ENCODE peak calls at places on chromosomes 13 and 19, in seven cellular contexts. M is choroid plexus epithelial cell; Y is tibial nerve; B is CD8-positive, alpha-beta T cell; N is CD4-positive, alpha-beta T cell; U is colonic mucosa; H is fibroblast of lung. V is an unnamed sample.

GRCh38 chr19:29667941-29668340 is 2.7 kb downstream of the PLEKHF1 start:
- DNase-seq in M (no peak), Y (no peak), B (peak), N (peak), U (no peak), H (no peak), V (no peak)

GRCh38 chr13:42883771-42884170 is 102.4 kb downstream of the FAM216B start:
- DNase-seq in M (peak), Y (no peak), B (no peak), N (no peak), U (peak), H (peak), V (no peak)

GRCh38 chr19:2607712-2608601 is 94.5 kb downstream of the GNG7 start:
- DNase-seq in M (no peak), Y (no peak), B (peak), N (peak), U (no peak), H (no peak), V (no peak)

GRCh38 chr13:75489502-75490263 is 7.7 kb upstream of the TBC1D4 start:
- DNase-seq in M (peak), Y (no peak), B (no peak), N (no peak), U (peak), H (peak), V (no peak)

GRCh38 chr13:21964686-21965085 is 293.8 kb downstream of the FGF9 start:
- DNase-seq in M (no peak), Y (no peak), B (no peak), N (no peak), U (no peak), H (no peak), V (no peak)

GRCh38 chr13:110553417-110553816 is 8.1 kb downstream of the RAB20 start:
- DNase-seq in M (no peak), Y (no peak), B (no peak), N (no peak), U (no peak), H (no peak), V (no peak)

GRCh38 chr19:49019242-49019932 is 2.5 kb upstream of the LHB start:
- DNase-seq in M (peak), Y (peak), B (peak), N (peak), U (peak), H (no peak), V (no peak)

GRCh38 chr19:45428385-45429231 is 4.9 kb upstream of the ERCC1 start:
- DNase-seq in M (peak), Y (no peak), B (no peak), N (no peak), U (no peak), H (peak), V (peak)

GRCh38 chr13:77416666-77417212 is 89.8 kb upstream of the MYCBP2 start:
- DNase-seq in M (no peak), Y (no peak), B (no peak), N (no peak), U (no peak), H (no peak), V (no peak)

GRCh38 chr13:110575322-110576069 is 14.0 kb upstream of the RAB20 start:
- DNase-seq in M (peak), Y (peak), B (no peak), N (no peak), U (no peak), H (peak), V (no peak)

GRCh38 chr13:44449999-44450821 is 76.6 kb downstream of the SERP2 start:
- DNase-seq in M (no peak), Y (no peak), B (no peak), N (no peak), U (no peak), H (no peak), V (no peak)

GRCh38 chr13:100674363-100674847 is at the start of gene TMTC4:
- DNase-seq in M (no peak), Y (no peak), B (no peak), N (no peak), U (no peak), H (no peak), V (no peak)

GRCh38 chr19:5403968-5404640 is 51.1 kb upstream of the ZNRF4 start:
- DNase-seq in M (peak), Y (peak), B (peak), N (peak), U (peak), H (peak), V (peak)

GRCh38 chr13:30998548-30999140 is 66.2 kb downstream of the TEX26 start:
- DNase-seq in M (peak), Y (no peak), B (no peak), N (no peak), U (no peak), H (peak), V (no peak)

GRCh38 chr13:26759156-26759906 is 1.3 kb downstream of the GPR12 start:
- DNase-seq in M (no peak), Y (no peak), B (no peak), N (no peak), U (no peak), H (no peak), V (no peak)

GRCh38 chr13:45243072-45243471 is 42.2 kb upstream of the KCTD4 start:
- DNase-seq in M (no peak), Y (no peak), B (no peak), N (no peak), U (peak), H (no peak), V (no peak)

GRCh38 chr19:40691421-40692211 is 1.2 kb upstream of the NUMBL start:
- DNase-seq in M (no peak), Y (no peak), B (no peak), N (no peak), U (no peak), H (peak), V (no peak)

GRCh38 chr19:43290568-43291359 is 21.4 kb upstream of the PSG9 start:
- DNase-seq in M (peak), Y (no peak), B (no peak), N (no peak), U (no peak), H (no peak), V (no peak)

GRCh38 chr13:79404985-79405384 is 1.1 kb downstream of the RBM26 start:
- DNase-seq in M (no peak), Y (no peak), B (no peak), N (no peak), U (no peak), H (peak), V (no peak)

GRCh38 chr19:52904052-52904451 is 6.6 kb upstream of the ZNF320 start:
- DNase-seq in M (no peak), Y (no peak), B (no peak), N (no peak), U (no peak), H (no peak), V (no peak)

GRCh38 chr13:75694742-75695141 is 58.6 kb downstream of the LMO7 start:
- DNase-seq in M (no peak), Y (no peak), B (no peak), N (no peak), U (no peak), H (no peak), V (no peak)

GRCh38 chr13:98484289-98485219 is 92.4 kb downstream of the STK24 start:
- DNase-seq in M (peak), Y (peak), B (peak), N (peak), U (peak), H (peak), V (peak)

DNA sequence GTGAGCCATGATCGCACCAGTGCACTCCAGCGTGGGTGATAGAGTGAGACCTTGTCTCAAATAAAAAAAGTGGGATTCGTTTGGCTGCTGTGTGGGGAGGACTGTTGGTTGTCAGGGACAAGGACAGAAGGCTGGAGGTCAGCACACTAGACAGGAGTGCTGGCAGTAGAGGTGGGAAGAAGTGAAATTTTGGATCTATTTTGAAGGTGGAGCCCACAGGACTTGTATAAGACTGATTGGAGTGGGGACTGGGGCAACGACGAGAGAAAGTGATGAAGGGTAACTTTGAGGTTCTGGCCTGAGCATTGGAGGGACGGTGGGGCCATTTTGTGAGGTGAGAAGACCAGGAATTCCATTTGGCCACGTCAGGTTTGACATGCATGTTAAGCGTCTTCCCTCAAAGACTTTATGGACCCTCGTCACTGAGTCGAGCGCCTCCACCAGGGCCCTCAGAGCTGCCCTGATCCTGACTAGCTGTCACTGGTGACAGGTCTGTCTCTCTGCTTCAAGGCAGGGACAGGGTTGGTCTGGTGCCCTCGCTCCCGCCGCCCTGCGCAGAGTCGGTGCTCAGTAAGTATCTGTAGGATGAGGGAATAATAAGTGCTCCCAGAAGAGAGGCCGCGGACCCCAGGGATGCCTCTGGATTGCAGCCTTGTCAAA is 673 bp downstream of the CTU1 start:
- DNase-seq in M (peak), Y (peak), B (no peak), N (no peak), U (no peak), H (peak), V (no peak)
- TF ChIP-seq CTCF in M (no peak), Y (no peak), B (no peak), N (no peak), U (no peak), H (no peak), V (no peak)

DNA sequence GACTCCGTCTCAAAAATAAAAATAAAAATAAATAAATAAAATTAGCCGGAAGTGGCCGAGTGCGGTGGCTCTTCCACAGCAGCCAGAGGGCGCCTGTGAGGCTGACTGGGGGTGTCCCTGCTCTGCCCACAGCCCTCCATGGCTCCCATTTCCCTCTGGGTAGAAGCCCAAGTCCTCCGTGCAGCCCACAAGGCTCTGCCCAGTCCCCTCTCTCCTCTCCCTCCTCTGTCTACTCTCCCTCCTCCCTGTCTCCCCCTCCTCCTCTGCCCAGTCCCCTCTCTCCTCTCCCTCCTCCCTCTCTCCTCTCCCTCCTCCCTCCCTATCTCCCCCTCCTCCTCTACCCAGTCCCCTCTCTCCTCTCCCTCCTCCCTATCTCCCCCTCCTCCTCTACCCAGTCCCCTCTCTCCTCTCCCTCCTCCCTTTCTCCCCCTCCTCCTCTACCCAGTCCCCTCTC is 20.4 kb downstream of the MISP start:
- DNase-seq in M (peak), Y (no peak), B (no peak), N (no peak), U (no peak), H (peak), V (no peak)
- TF ChIP-seq CTCF in M (peak), Y (peak), B (no peak), N (no peak), U (peak), H (peak), V (peak)

GRCh38 chr19:34134190-34135032 is 37.9 kb upstream of the LSM14A start:
- DNase-seq in M (peak), Y (peak), B (peak), N (peak), U (peak), H (peak), V (peak)
- TF ChIP-seq CTCF in M (no peak), Y (peak), B (no peak), N (no peak), U (no peak), H (no peak), V (no peak)

GRCh38 chr13:24860775-24861174 is 96.8 kb downstream of the RNF17 start:
- DNase-seq in M (no peak), Y (no peak), B (no peak), N (no peak), U (no peak), H (no peak), V (no peak)
- TF ChIP-seq CTCF in M (no peak), Y (no peak), B (no peak), N (no peak), U (no peak), H (no peak), V (no peak)

DNA sequence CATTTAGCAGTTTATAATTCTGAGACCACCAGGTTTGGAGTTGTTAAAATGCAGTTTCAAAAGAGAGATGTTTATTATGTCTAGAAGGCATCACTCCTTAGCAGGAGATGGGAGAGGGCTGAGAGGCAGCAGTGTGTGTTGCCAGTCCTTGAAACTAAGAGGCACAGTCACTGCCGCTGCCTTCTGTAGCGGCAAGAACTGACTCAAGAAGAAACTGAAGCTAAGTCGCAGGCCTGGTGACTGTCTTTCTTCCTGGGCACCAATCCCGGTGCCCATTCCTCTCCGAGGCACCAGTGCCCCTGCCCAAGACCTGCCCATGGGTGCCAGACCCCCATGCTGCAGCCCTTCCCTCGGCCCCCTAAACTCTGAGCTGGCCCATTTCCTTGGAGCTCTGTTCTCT is 20.1 kb downstream of the N4BP2L1 start:
- DNase-seq in M (no peak), Y (no peak), B (no peak), N (no peak), U (no peak), H (no peak), V (no peak)
- TF ChIP-seq CTCF in M (no peak), Y (no peak), B (no peak), N (no peak), U (no peak), H (no peak), V (no peak)

DNA sequence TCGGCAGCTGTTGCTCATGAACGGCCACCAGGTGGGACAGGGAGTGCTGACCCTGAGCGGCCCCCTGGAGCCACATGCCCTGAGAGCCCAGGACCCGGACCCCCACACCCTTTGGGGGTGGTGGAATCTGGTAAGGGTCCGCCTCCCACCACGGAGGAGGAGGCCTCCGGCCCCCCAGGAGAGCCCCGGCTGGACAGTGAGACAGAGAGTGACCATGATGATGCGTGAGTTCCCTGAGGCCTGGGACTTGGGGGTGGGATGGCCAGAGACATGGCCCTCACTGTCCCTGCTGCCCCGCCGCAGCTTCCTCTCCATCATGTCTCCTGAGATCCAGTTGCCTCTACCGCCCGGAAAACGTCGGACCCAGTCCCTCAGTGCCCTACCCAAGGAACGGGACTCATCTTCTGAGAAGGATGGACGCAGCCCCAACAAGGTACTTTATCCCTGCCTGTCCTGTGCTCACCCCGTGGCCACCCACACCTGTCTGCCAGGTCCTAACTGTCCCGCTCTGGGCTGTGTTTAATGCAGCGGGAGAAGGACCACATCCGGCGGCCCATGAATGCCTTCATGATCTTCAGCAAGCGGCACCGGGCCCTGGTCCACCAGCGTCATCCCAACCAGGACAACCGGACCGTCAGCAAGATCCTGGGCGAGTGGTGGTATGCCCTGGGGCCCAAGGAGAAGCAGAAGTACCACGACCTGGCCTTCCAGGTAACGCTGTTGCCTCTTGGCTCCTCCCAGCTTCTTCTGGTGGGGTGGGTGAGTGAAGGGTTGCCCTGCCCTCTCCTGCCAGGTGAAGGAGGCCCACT is 14.7 kb upstream of the PRR19 start:
- DNase-seq in M (no peak), Y (no peak), B (no peak), N (no peak), U (no peak), H (no peak), V (no peak)
- TF ChIP-seq CTCF in M (no peak), Y (no peak), B (no peak), N (no peak), U (no peak), H (no peak), V (no peak)

DNA sequence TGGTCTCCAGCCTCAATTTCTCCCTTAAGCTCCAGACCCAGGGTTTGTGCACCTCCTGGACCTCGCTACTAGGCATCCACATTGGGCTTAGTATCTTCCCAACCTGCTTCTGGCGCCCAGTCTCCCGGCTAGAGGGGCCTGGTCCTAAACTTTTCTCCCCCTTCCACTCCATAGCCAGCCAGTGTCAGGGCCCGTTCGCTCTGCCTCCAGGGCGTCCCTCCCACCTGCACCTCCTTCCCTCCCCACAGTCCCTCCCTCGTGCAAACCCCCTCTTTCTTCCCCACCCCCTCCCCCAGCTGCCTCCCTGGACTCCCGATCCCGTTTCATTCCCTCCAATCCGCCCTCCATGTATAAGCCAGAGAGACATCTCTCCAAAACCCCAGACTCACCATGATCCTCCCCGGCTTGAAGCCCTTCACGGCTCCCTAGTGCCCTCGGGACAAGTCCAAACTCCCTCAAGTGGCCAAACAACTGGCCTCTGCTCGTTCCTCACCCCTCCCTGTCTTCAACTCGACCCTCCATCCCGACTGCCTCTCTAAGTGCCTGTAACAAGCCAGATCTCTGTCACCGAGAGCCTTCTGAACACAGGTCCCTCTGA is 1.0 kb upstream of the SAMD4B start:
- DNase-seq in M (no peak), Y (no peak), B (no peak), N (no peak), U (peak), H (peak), V (peak)
- TF ChIP-seq CTCF in M (peak), Y (no peak), B (no peak), N (no peak), U (no peak), H (no peak), V (no peak)

DNA sequence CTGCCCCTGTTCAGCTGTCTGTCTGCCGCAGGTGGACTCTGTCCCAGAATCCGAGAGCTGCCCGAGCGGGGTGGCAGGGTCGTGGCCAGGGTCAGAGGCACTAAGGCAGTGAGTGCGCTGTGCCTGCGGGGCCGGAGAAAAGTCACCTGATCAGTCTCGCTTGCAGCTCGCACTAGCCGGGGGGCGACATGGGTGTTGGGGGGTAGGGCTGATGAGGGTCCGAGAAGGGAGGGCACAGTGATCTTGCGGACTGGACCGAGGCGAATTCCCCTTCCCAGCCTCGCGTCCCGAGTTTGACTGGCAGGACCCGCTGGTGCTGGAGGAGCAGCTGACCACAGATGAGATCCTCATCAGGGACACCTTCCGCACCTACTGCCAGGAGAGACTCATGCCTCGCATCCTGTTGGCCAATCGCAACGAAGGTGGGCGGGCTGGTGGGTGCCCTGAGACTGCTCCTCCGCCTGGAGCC is 627 bp downstream of the GCDH start:
- DNase-seq in M (no peak), Y (no peak), B (no peak), N (no peak), U (no peak), H (no peak), V (no peak)
- TF ChIP-seq CTCF in M (no peak), Y (no peak), B (no peak), N (no peak), U (no peak), H (no peak), V (no peak)